ENCODE peak calls at places on chromosomes 16 and 17, in six cellular contexts. S is NCI-H1105, W is AG04450, N is HFF-Myc, B is esophagus squamous epithelium, M is WTC11. K is an unnamed sample.

GRCh38 chr17:71505200-71505599 is 615.6 kb upstream of the SOX9 start:
- DNase-seq in B (no peak), N (no peak), S (no peak), M (no peak), W (peak), K (no peak)

GRCh38 chr16:81231014-81231413 is 7.5 kb upstream of the BCO1 start:
- DNase-seq in W (no peak), M (no peak), N (no peak), B (no peak), S (no peak), K (no peak)

GRCh38 chr16:55370762-55371482 is 46.9 kb downstream of the IRX6 start:
- DNase-seq in W (no peak), M (peak), N (no peak), S (peak), B (no peak), K (peak)

GRCh38 chr16:74107795-74108610 is 188.6 kb upstream of the PSMD7 start:
- DNase-seq in B (no peak), N (peak), S (no peak), M (peak), W (no peak), K (peak)

GRCh38 chr16:53219795-53220194 is 165.0 kb downstream of the CHD9 start:
- DNase-seq in M (no peak), B (no peak), W (no peak), N (no peak), S (no peak), K (no peak)

GRCh38 chr16:81492307-81492706 is 47.7 kb downstream of the CMIP start:
- DNase-seq in B (no peak), N (no peak), M (no peak), W (no peak), S (no peak), K (no peak)

GRCh38 chr17:4947411-4948165 is 742 bp downstream of the PFN1 start:
- DNase-seq in S (peak), B (no peak), W (no peak), N (no peak), M (peak), K (peak)

GRCh38 chr16:2208772-2209171 is 1.9 kb downstream of the BRICD5 start:
- DNase-seq in W (no peak), N (no peak), B (no peak), S (no peak), M (no peak), K (no peak)

GRCh38 chr17:13788385-13788784 is 186.7 kb upstream of the HS3ST3A1 start:
- DNase-seq in N (no peak), B (no peak), M (no peak), S (no peak), W (no peak), K (no peak)

GRCh38 chr17:48577330-48577945 is 712 bp downstream of the HOXB4 start:
- DNase-seq in N (no peak), M (no peak), B (no peak), W (no peak), S (peak), K (no peak)

GRCh38 chr16:60419859-60420258 is 1616.4 kb downstream of the CDH8 start:
- DNase-seq in M (no peak), B (no peak), W (no peak), S (no peak), N (no peak), K (no peak)

GRCh38 chr16:72008424-72009216 is at the start of gene DHODH:
- DNase-seq in W (peak), B (peak), N (peak), M (peak), S (peak), K (peak)

GRCh38 chr16:67034478-67034877 is 5.5 kb downstream of the CBFB start:
- DNase-seq in S (no peak), B (no peak), W (no peak), M (no peak), N (no peak), K (no peak)

GRCh38 chr17:57622886-57623433 is 122.1 kb downstream of the CCDC182 start:
- DNase-seq in B (no peak), N (no peak), M (no peak), S (no peak), W (no peak), K (no peak)

GRCh38 chr17:43410557-43411368 is 12.0 kb downstream of the ARL4D start:
- DNase-seq in M (no peak), W (no peak), N (no peak), S (no peak), B (no peak), K (no peak)

GRCh38 chr16:89489040-89489721 is 1.2 kb downstream of the ANKRD11 start:
- DNase-seq in B (peak), S (peak), N (peak), M (peak), W (peak), K (peak)

GRCh38 chr16:19699472-19699871 is 18.6 kb downstream of the KNOP1 start:
- DNase-seq in B (no peak), W (no peak), M (no peak), N (no peak), S (no peak), K (no peak)

GRCh38 chr17:7956208-7956965 is 24.4 kb downstream of the CNTROB start:
- DNase-seq in S (no peak), M (no peak), W (no peak), B (no peak), N (no peak), K (peak)

GRCh38 chr17:63387941-63388340 is 58.2 kb downstream of the CYB561 start:
- DNase-seq in S (no peak), W (no peak), N (no peak), B (no peak), M (no peak), K (no peak)

GRCh38 chr16:4612977-4613635 is 1.6 kb downstream of the UBALD1 start:
- DNase-seq in S (no peak), W (no peak), M (no peak), B (no peak), N (no peak), K (peak)

GRCh38 chr16:29896841-29897240 is 2.5 kb downstream of the SEZ6L2 start:
- DNase-seq in S (no peak), B (no peak), W (no peak), N (no peak), M (no peak), K (no peak)

GRCh38 chr17:77445908-77446535 is 305.3 kb downstream of the SEC14L1 start:
- DNase-seq in N (no peak), S (no peak), W (no peak), B (no peak), M (no peak), K (no peak)

GRCh38 chr17:46031440-46031839 is 32.4 kb downstream of the STH start:
- DNase-seq in W (no peak), N (no peak), S (no peak), B (no peak), M (no peak), K (no peak)

GRCh38 chr17:81234506-81234855 is 4.4 kb downstream of the TEPSIN start:
- DNase-seq in W (no peak), S (no peak), N (no peak), B (no peak), M (no peak), K (no peak)

GRCh38 chr16:31880322-31880979 is 6.8 kb downstream of the ZNF267 start:
- DNase-seq in S (no peak), B (no peak), M (no peak), N (peak), W (no peak), K (no peak)

GRCh38 chr17:22337467-22337866 is 645.1 kb downstream of the KCNJ18 start:
- DNase-seq in N (no peak), B (no peak), W (no peak), M (no peak), S (no peak), K (no peak)

GRCh38 chr16:59210955-59211541 is 476.9 kb upstream of the GOT2 start:
- DNase-seq in S (no peak), M (peak), B (no peak), W (no peak), N (no peak), K (peak)

GRCh38 chr17:30323262-30323894 is 10.5 kb downstream of the TMIGD1 start:
- DNase-seq in B (no peak), W (no peak), M (no peak), N (no peak), S (peak), K (no peak)

GRCh38 chr17:8741771-8742170 is 2.9 kb downstream of the CCDC42 start:
- DNase-seq in M (no peak), N (no peak), S (no peak), B (no peak), W (no peak), K (no peak)

GRCh38 chr17:72515291-72516065 is 394.7 kb downstream of the SOX9 start:
- DNase-seq in B (no peak), M (no peak), S (no peak), W (no peak), N (no peak), K (no peak)

GRCh38 chr17:79797492-79798295 is 817 bp upstream of the CBX8 start:
- DNase-seq in S (no peak), W (no peak), N (no peak), M (peak), B (no peak), K (peak)

GRCh38 chr17:56290486-56291118 is 137.3 kb downstream of the ANKFN1 start:
- DNase-seq in N (no peak), B (no peak), M (no peak), W (no peak), S (no peak), K (no peak)

GRCh38 chr17:57899822-57900221 is 50.0 kb upstream of the MRPS23 start:
- DNase-seq in W (no peak), B (no peak), N (no peak), S (no peak), M (no peak), K (no peak)

K was measured in endodermal cell.